ENCODE peak calls at places on chromosomes 1 and 21, in six cellular contexts. L is GM12891; E is naive thymus-derived CD8-positive, alpha-beta T cell; B is T-helper 17 cell; G is cortex of kidney; D is GM04504. N is an unnamed sample.

GRCh38 chr1:160078392-160079195 is 2.7 kb upstream of the KCNJ9 start:
- DNase-seq in L (peak; percentile 61), E (peak; percentile 57), B (peak; percentile 37), G (no peak), D (no peak), N (no peak)

GRCh38 chr1:110011527-110012041 is 22.8 kb upstream of the STRIP1 start:
- DNase-seq in L (peak; percentile 51), E (no peak), B (no peak), G (no peak), D (no peak), N (no peak)

GRCh38 chr1:101363891-101364318 is 127.1 kb downstream of the S1PR1 start:
- DNase-seq in L (no peak), E (no peak), B (no peak), G (no peak), D (no peak), N (no peak)

GRCh38 chr1:223504741-223505140 is 111.5 kb downstream of the CCDC185 start:
- DNase-seq in L (no peak), E (no peak), B (no peak), G (no peak), D (peak; percentile 89), N (no peak)

GRCh38 chr21:39842741-39843146 is 24.5 kb upstream of the PCP4 start:
- DNase-seq in L (no peak), E (no peak), B (no peak), G (no peak), D (no peak), N (no peak)

GRCh38 chr1:158212315-158212714 is 31.6 kb downstream of the CD1D start:
- DNase-seq in L (no peak), E (no peak), B (no peak), G (no peak), D (no peak), N (no peak)

GRCh38 chr1:5878938-5879337 is 113.3 kb downstream of the NPHP4 start:
- DNase-seq in L (no peak), E (no peak), B (no peak), G (no peak), D (no peak), N (no peak)

GRCh38 chr1:76124196-76124595 is 49.6 kb downstream of the ST6GALNAC3 start:
- DNase-seq in L (no peak), E (no peak), B (no peak), G (no peak), D (no peak), N (no peak)

GRCh38 chr1:47796626-47797025 is 200.6 kb downstream of the TRABD2B start:
- DNase-seq in L (no peak), E (no peak), B (no peak), G (no peak), D (no peak), N (no peak)

GRCh38 chr1:32818804-32819541 is 1.5 kb downstream of the S100PBP start:
- DNase-seq in L (peak; percentile 39), E (no peak), B (no peak), G (no peak), D (no peak), N (no peak)

GRCh38 chr1:180219776-180220175 is 10.3 kb upstream of the LHX4 start:
- DNase-seq in L (no peak), E (no peak), B (no peak), G (no peak), D (no peak), N (no peak)

GRCh38 chr1:212774584-212774983 is 17.0 kb downstream of the NSL1 start:
- DNase-seq in L (no peak), E (no peak), B (no peak), G (no peak), D (no peak), N (no peak)

GRCh38 chr1:39128959-39129358 is 75.5 kb upstream of the MACF1 start:
- DNase-seq in L (no peak), E (no peak), B (no peak), G (no peak), D (no peak), N (no peak)

GRCh38 chr1:57468661-57469523 is 45.0 kb upstream of the DAB1 start:
- DNase-seq in L (no peak), E (no peak), B (no peak), G (no peak), D (peak; percentile 59), N (no peak)

GRCh38 chr21:46096997-46097825 is 701 bp upstream of the COL6A2 start:
- DNase-seq in L (no peak), E (peak; percentile 9), B (peak; percentile 6), G (no peak), D (no peak), N (no peak)

GRCh38 chr1:169727307-169727706 is 6.6 kb downstream of the SELE start:
- DNase-seq in L (no peak), E (no peak), B (no peak), G (no peak), D (no peak), N (no peak)

GRCh38 chr21:46436586-46436985 is 22.1 kb upstream of the DIP2A start:
- DNase-seq in L (no peak), E (no peak), B (no peak), G (no peak), D (no peak), N (no peak)

GRCh38 chr1:165637427-165637826 is 6.4 kb downstream of the MGST3 start:
- DNase-seq in L (no peak), E (no peak), B (no peak), G (no peak), D (no peak), N (no peak)

GRCh38 chr1:228379165-228379460 is 27.5 kb downstream of the TRIM11 start:
- DNase-seq in L (no peak), E (no peak), B (no peak), G (no peak), D (no peak), N (no peak)

GRCh38 chr21:31618696-31619430 is 40.6 kb upstream of the SOD1 start:
- DNase-seq in L (no peak), E (no peak), B (no peak), G (no peak), D (no peak), N (no peak)

GRCh38 chr21:36547464-36547863 is 67.5 kb upstream of the CLDN14 start:
- DNase-seq in L (no peak), E (no peak), B (no peak), G (no peak), D (no peak), N (no peak)

GRCh38 chr1:8495928-8496401 is 178.1 kb downstream of the SLC45A1 start:
- DNase-seq in L (no peak), E (no peak), B (no peak), G (no peak), D (no peak), N (no peak)

GRCh38 chr1:215608646-215609045 is 41.5 kb downstream of the KCTD3 start:
- DNase-seq in L (no peak), E (no peak), B (no peak), G (no peak), D (no peak), N (no peak)

GRCh38 chr1:2927393-2927792 is 93.9 kb upstream of the ACTRT2 start:
- DNase-seq in L (no peak), E (no peak), B (no peak), G (no peak), D (no peak), N (no peak)

GRCh38 chr1:191892716-191893115 is 265.5 kb upstream of the RGS18 start:
- DNase-seq in L (no peak), E (no peak), B (no peak), G (no peak), D (no peak), N (no peak)

GRCh38 chr1:33743221-33743998 is 120.5 kb upstream of the HMGB4 start:
- DNase-seq in L (no peak), E (no peak), B (no peak), G (no peak), D (no peak), N (no peak)

GRCh38 chr1:56671542-56671941 is 26.4 kb downstream of the PRKAA2 start:
- DNase-seq in L (no peak), E (no peak), B (no peak), G (no peak), D (no peak), N (no peak)

GRCh38 chr1:213051127-213051880 is at the start of gene RPS6KC1:
- DNase-seq in L (peak; percentile 80), E (peak; percentile 75), B (peak; percentile 68), G (no peak), D (peak; percentile 54), N (peak; percentile 49)